ENCODE peak calls at places on chromosomes 4 and X, in seven cellular contexts. I, Z, T, K, U, Q and G are unnamed samples.

GRCh38 chr4:25509656-25510055 is 132.6 kb downstream of the ANAPC4 start:
- DNase-seq in I (peak; percentile 28), Z (no peak), T (no peak), K (peak; percentile 3), U (no peak), Q (no peak), G (no peak)

GRCh38 chr4:44563496-44563895 is 87.9 kb downstream of the YIPF7 start:
- DNase-seq in I (no peak), Z (no peak), T (no peak), K (no peak), U (no peak), Q (no peak), G (no peak)

GRCh38 chr4:4268753-4269152 is 20.7 kb upstream of the TMEM128 start:
- DNase-seq in I (no peak), Z (no peak), T (no peak), K (no peak), U (no peak), Q (no peak), G (no peak)

GRCh38 chrX:135484636-135485289 is 35.7 kb upstream of the INTS6L start:
- DNase-seq in I (peak; percentile 48), Z (peak; percentile 33), T (no peak), K (peak; percentile 53), U (peak; percentile 5), Q (no peak), G (no peak)

GRCh38 chrX:57951666-57952319 is 41.5 kb upstream of the ZXDA start:
- DNase-seq in I (no peak), Z (no peak), T (no peak), K (no peak), U (no peak), Q (no peak), G (no peak)

GRCh38 chrX:96692454-96692853 is 7.8 kb downstream of the DIAPH2 start:
- DNase-seq in I (no peak), Z (no peak), T (no peak), K (no peak), U (no peak), Q (no peak), G (no peak)

GRCh38 chr4:86744570-86744969 is 104.6 kb downstream of the SLC10A6 start:
- DNase-seq in I (no peak), Z (no peak), T (no peak), K (no peak), U (no peak), Q (no peak), G (no peak)

GRCh38 chr4:78829296-78829695 is 53.1 kb downstream of the BMP2K start:
- DNase-seq in I (peak; percentile 63), Z (no peak), T (no peak), K (peak; percentile 1), U (no peak), Q (no peak), G (no peak)

GRCh38 chrX:102846544-102847236 is 90.4 kb upstream of the RAB40AL start:
- DNase-seq in I (peak; percentile 71), Z (peak; percentile 73), T (no peak), K (peak; percentile 85), U (no peak), Q (no peak), G (no peak)

GRCh38 chr4:3529363-3529762 is 2.9 kb downstream of the LRPAP1 start:
- DNase-seq in I (no peak), Z (no peak), T (no peak), K (no peak), U (no peak), Q (no peak), G (no peak)